ENCODE peak calls at places on chromosomes 13 and 19, in five cellular contexts. J is A549, U is K562, G is GM12878, R is HepG2. D is an unnamed sample.
A peak's percentile ranks its signal among the peaks of the same experiment; 100 is the strongest.

GRCh38 chr13:100392709-100393630 is 195.6 kb downstream of the GGACT start:
- DNase-seq in J (peak; percentile 94), U (peak; percentile 79), G (peak; percentile 19), R (peak; percentile 91), D (peak; percentile 67)

GRCh38 chr13:39415403-39415802 is 187.6 kb downstream of the LHFPL6 start:
- DNase-seq in J (peak; percentile 24), U (no peak), G (no peak), R (no peak), D (peak; percentile 63)

GRCh38 chr13:50700664-50701266 is 142.7 kb downstream of the DLEU7 start:
- DNase-seq in J (no peak), U (no peak), G (no peak), R (no peak), D (no peak)

GRCh38 chr19:6056801-6057650 is 53.3 kb downstream of the RFX2 start:
- DNase-seq in J (peak; percentile 86), U (no peak), G (no peak), R (peak; percentile 77), D (peak; percentile 68)

GRCh38 chr13:94329754-94330551 is 149.5 kb downstream of the DCT start:
- DNase-seq in J (peak; percentile 48), U (no peak), G (no peak), R (peak; percentile 28), D (no peak)

GRCh38 chr13:98481511-98481951 is 95.4 kb downstream of the STK24 start:
- DNase-seq in J (no peak), U (no peak), G (no peak), R (no peak), D (no peak)

GRCh38 chr13:105778196-105778595 is 757.3 kb downstream of the EFNB2 start:
- DNase-seq in J (no peak), U (no peak), G (no peak), R (no peak), D (no peak)

GRCh38 chr19:42010245-42011126 is 16.5 kb upstream of the ATP1A3 start:
- DNase-seq in J (no peak), U (no peak), G (no peak), R (no peak), D (no peak)

GRCh38 chr13:102351486-102351885 is 50.4 kb downstream of the FGF14 start:
- DNase-seq in J (no peak), U (no peak), G (no peak), R (no peak), D (no peak)

GRCh38 chr19:55528030-55528801 is 8.7 kb downstream of the SBK2 start:
- DNase-seq in J (peak; percentile 64), U (no peak), G (no peak), R (peak; percentile 30), D (no peak)

GRCh38 chr19:33094504-33095067 is 13.6 kb downstream of the GPATCH1 start:
- DNase-seq in J (no peak), U (no peak), G (no peak), R (no peak), D (no peak)

GRCh38 chr19:5018224-5019015 is 49.5 kb downstream of the KDM4B start:
- DNase-seq in J (no peak), U (no peak), G (no peak), R (no peak), D (no peak)

GRCh38 chr13:46754812-46755211 is 42.1 kb downstream of the ESD start:
- DNase-seq in J (no peak), U (no peak), G (no peak), R (no peak), D (no peak)

GRCh38 chr13:106183410-106184128 is 351.9 kb downstream of the EFNB2 start:
- DNase-seq in J (no peak), U (no peak), G (no peak), R (no peak), D (no peak)

GRCh38 chr13:50592412-50593145 is 250.9 kb downstream of the DLEU7 start:
- DNase-seq in J (no peak), U (no peak), G (no peak), R (no peak), D (no peak)

GRCh38 chr19:45591004-45591637 is 6.5 kb upstream of the OPA3 start:
- DNase-seq in J (peak; percentile 85), U (peak; percentile 80), G (no peak), R (peak; percentile 64), D (peak; percentile 88)

GRCh38 chr19:52492201-52492960 is 35.1 kb upstream of the ZNF808 start:
- DNase-seq in J (no peak), U (peak; percentile 12), G (no peak), R (no peak), D (peak; percentile 97)

GRCh38 chr13:97506511-97506910 is 72.5 kb downstream of the RAP2A start:
- DNase-seq in J (no peak), U (no peak), G (no peak), R (no peak), D (no peak)

GRCh38 chr13:34352958-34353357 is 535.0 kb downstream of the RFC3 start:
- DNase-seq in J (no peak), U (no peak), G (no peak), R (no peak), D (no peak)

GRCh38 chr19:43721469-43722048 is 5.7 kb downstream of the IRGC start:
- DNase-seq in J (no peak), U (no peak), G (no peak), R (no peak), D (no peak)

GRCh38 chr13:30159446-30159839 is 147.9 kb downstream of the KATNAL1 start:
- DNase-seq in J (no peak), U (no peak), G (no peak), R (no peak), D (no peak)

GRCh38 chr13:90302113-90302512 is 1045.4 kb upstream of the MIR17HG start:
- DNase-seq in J (no peak), U (no peak), G (no peak), R (no peak), D (no peak)

GRCh38 chr19:7673995-7674667 is 2.8 kb upstream of the MCEMP1 start:
- DNase-seq in J (peak; percentile 74), U (peak; percentile 84), G (no peak), R (peak; percentile 21), D (peak; percentile 87)

GRCh38 chr19:16868423-16869130 is 20.2 kb upstream of the F2RL3 start:
- DNase-seq in J (no peak), U (no peak), G (no peak), R (no peak), D (no peak)

GRCh38 chr19:8638078-8638619 is 7.7 kb downstream of the NFILZ start:
- DNase-seq in J (peak; percentile 93), U (no peak), G (no peak), R (peak; percentile 71), D (no peak)

GRCh38 chr13:43664700-43665191 is 122.0 kb downstream of the ENOX1 start:
- DNase-seq in J (peak; percentile 4), U (no peak), G (no peak), R (no peak), D (peak; percentile 21)

GRCh38 chr19:58123354-58123753 is 25.3 kb upstream of the ZSCAN18 start:
- DNase-seq in J (no peak), U (no peak), G (no peak), R (no peak), D (peak; percentile 28)

GRCh38 chr13:45516757-45517156 is 52.0 kb downstream of the COG3 start:
- DNase-seq in J (no peak), U (no peak), G (no peak), R (no peak), D (no peak)

GRCh38 chr13:76848596-76848995 is 37.6 kb downstream of the KCTD12 start:
- DNase-seq in J (no peak), U (no peak), G (no peak), R (no peak), D (no peak)

GRCh38 chr19:40598121-40598917 is 2.9 kb upstream of the LTBP4 start:
- DNase-seq in J (peak; percentile 97), U (peak; percentile 69), G (no peak), R (peak; percentile 63), D (peak; percentile 97)

GRCh38 chr19:6724631-6725185 is 4.3 kb upstream of the C3 start:
- DNase-seq in J (no peak), U (no peak), G (no peak), R (no peak), D (no peak)

GRCh38 chr19:47483200-47483599 is 819 bp downstream of the KPTN start:
- DNase-seq in J (no peak), U (no peak), G (no peak), R (no peak), D (no peak)

GRCh38 chr13:49494645-49495044 is 1.1 kb upstream of the PHF11 start:
- DNase-seq in J (no peak), U (no peak), G (no peak), R (no peak), D (no peak)

DNA sequence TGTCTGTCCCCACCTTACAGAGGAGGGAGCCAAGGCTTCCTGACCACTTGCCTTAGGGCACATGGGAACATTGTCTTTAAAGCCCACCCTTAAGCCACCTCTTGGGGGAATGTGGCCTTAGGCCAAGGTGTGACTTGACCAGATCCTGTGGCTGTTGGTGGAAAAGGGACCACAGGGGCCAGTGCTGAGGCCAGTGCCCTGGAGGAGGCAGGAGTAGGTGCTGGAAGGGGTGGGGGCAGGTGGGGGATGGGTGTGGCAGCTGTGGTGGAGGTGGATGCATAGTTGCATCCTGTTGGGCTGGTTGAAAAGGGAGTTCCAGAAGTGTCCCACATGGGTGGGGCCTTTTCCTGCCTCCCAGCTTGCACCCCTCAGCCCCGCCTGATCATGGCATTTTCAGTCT is 44.8 kb downstream of the DNM2 start:
- DNase-seq in J (peak; percentile 54), U (no peak), G (no peak), R (no peak), D (peak; percentile 38)
- H3K4me1 ChIP-seq in J (peaks cover 75% of the 10 kb centered on the region), U (peaks cover 30% of the 10 kb centered on the region), G (peaks cover 15% of the 10 kb centered on the region), R (peaks cover 57% of the 10 kb centered on the region), D (no peaks in the 10 kb centered on the region)

GRCh38 chr19:2173388-2173787 is 9.7 kb downstream of the DOT1L start:
- DNase-seq in J (no peak), U (no peak), G (no peak), R (no peak), D (no peak)
- TF ChIP-seq CTCF in J (no peak), U (no peak), G (no peak), R (no peak), D (no peak)

GRCh38 chr13:20391597-20392452 is 133.8 kb downstream of the CRYL1 start:
- DNase-seq in J (peak; percentile 50), U (no peak), G (no peak), R (no peak), D (peak; percentile 45)
- TF ChIP-seq JUNB in J (no peak), U (no peak), G (no peak), R (no peak), D (no peak)

GRCh38 chr19:1133471-1133929 is 29.7 kb downstream of the GPX4 start:
- DNase-seq in J (peak; percentile 74), U (peak; percentile 69), G (peak; percentile 79), R (no peak), D (peak; percentile 72)

GRCh38 chr19:1135454-1135853 is 31.7 kb downstream of the GPX4 start:
- DNase-seq in J (no peak), U (no peak), G (no peak), R (no peak), D (no peak)

GRCh38 chr19:1136201-1136600 is 32.4 kb downstream of the GPX4 start:
- DNase-seq in J (no peak), U (no peak), G (no peak), R (no peak), D (no peak)

GRCh38 chr19:1132625-1133383 is 29.0 kb downstream of the GPX4 start:
- DNase-seq in J (no peak), U (no peak), G (no peak), R (no peak), D (no peak)

DNA sequence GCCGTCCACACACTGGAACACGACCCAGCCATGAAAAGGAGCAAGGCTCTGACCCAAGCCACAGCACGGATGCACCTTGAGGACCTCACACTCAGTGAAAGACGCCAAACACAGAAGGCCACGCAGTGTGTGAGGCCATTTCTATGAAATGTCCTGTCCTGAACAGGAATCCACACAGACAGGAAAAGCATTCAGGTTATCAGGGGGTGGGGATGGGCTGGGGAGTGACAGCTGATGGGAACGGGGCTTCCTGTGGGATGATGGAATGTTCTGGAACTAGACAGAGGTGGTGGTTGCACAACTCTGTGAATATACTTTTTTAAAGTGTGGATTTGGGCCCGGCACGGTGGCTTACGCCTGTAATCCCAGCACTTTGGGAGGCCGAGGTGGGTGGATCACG is 30.6 kb downstream of the GPX4 start:
- DNase-seq in J (no peak), U (no peak), G (no peak), R (no peak), D (no peak)
- H3K4me1 ChIP-seq in J (peaks cover 21% of the 10 kb centered on the region), U (peaks cover 69% of the 10 kb centered on the region), G (peaks cover 34% of the 10 kb centered on the region), R (peaks cover 9% of the 10 kb centered on the region), D (peaks cover 3% of the 10 kb centered on the region)